ENCODE peak calls at places on chromosomes 5 and 9, in ten cellular contexts. L is astrocyte of the hippocampus; Y is foreskin fibroblast; I is activated CD4-positive, CD25-positive, alpha-beta regulatory T cell treated with anti-CD3 and anti-CD28 coated beads, Interleukin-2, amount 50 U/mL, for 72 hours; J is retina; F is SJSA1; B is activated naive CD4-positive, alpha-beta T cell treated with Interleukin-2 at 50 U/mL for 16 hours; O is CD8-positive, alpha-beta T cell; V is activated naive CD8-positive, alpha-beta T cell treated with anti-CD3 and anti-CD28 coated beads, Interleukin-2, amount 50 U/mL, for 16 hours; D is GM20000. G is an unnamed sample.

GRCh38 chr9:104927216-104927911 is 591 bp downstream of the ABCA1 start:
- DNase-seq in D (peak), I (peak), O (peak), L (peak), B (peak), F (peak), V (no peak), Y (peak), J (peak), G (peak)

GRCh38 chr5:92969781-92970237 is 611.2 kb downstream of the NR2F1-AS1 start:
- DNase-seq in L (no peak), B (no peak), F (no peak), V (no peak), D (no peak), O (no peak), I (no peak), J (no peak), Y (peak), G (no peak)

GRCh38 chr9:16223074-16223871 is 647.2 kb downstream of the BNC2 start:
- DNase-seq in L (no peak), F (no peak), J (no peak), Y (peak), I (no peak), B (no peak), D (no peak), O (no peak), V (no peak), G (no peak)

GRCh38 chr9:104278929-104279500 is 184.9 kb downstream of the SMC2 start:
- DNase-seq in O (no peak), L (no peak), V (no peak), J (no peak), F (no peak), B (no peak), Y (no peak), I (no peak), D (no peak), G (no peak)

GRCh38 chr9:34501889-34502425 is 20.8 kb downstream of the ENHO start:
- DNase-seq in B (no peak), J (no peak), D (no peak), Y (peak), F (peak), L (peak), I (no peak), V (no peak), O (no peak), G (no peak)

GRCh38 chr5:32443145-32443540 is 1.4 kb downstream of the ZFR start:
- DNase-seq in I (no peak), F (no peak), D (peak), Y (peak), V (no peak), L (no peak), B (peak), J (no peak), O (no peak), G (no peak)

GRCh38 chr5:67338416-67338815 is 141.8 kb upstream of the CD180 start:
- DNase-seq in I (no peak), Y (peak), O (no peak), V (no peak), F (no peak), L (no peak), D (no peak), J (no peak), B (no peak), G (no peak)

GRCh38 chr9:23524607-23525155 is 301.4 kb downstream of the ELAVL2 start:
- DNase-seq in O (no peak), F (no peak), D (no peak), V (no peak), B (no peak), L (peak), I (no peak), J (no peak), Y (no peak), G (no peak)

GRCh38 chr9:115393976-115394775 is 276.2 kb upstream of the TNC start:
- DNase-seq in J (no peak), B (no peak), V (no peak), L (no peak), D (no peak), I (no peak), F (no peak), O (no peak), Y (peak), G (no peak)

GRCh38 chr5:35877655-35878054 is 21.0 kb downstream of the IL7R start:
- DNase-seq in O (no peak), L (no peak), F (no peak), V (no peak), I (no peak), J (no peak), Y (no peak), D (no peak), B (no peak), G (no peak)

GRCh38 chr9:84123648-84124406 is 143.2 kb downstream of the RMI1 start:
- DNase-seq in D (peak), I (no peak), J (no peak), F (no peak), L (no peak), O (no peak), B (no peak), Y (no peak), V (no peak), G (no peak)

GRCh38 chr9:124767830-124768229 is 3.3 kb downstream of the NR6A1 start:
- DNase-seq in D (no peak), O (no peak), F (no peak), Y (no peak), L (no peak), I (no peak), B (no peak), V (no peak), J (no peak), G (no peak)

GRCh38 chr9:127735530-127736176 is 559 bp upstream of the TOR2A start:
- DNase-seq in F (no peak), O (no peak), B (no peak), V (no peak), D (no peak), L (no peak), I (no peak), Y (no peak), J (no peak), G (no peak)

GRCh38 chr9:96156578-96156977 is 145.4 kb downstream of the HSD17B3 start:
- DNase-seq in I (no peak), D (no peak), F (no peak), J (no peak), L (no peak), V (no peak), O (no peak), B (no peak), Y (no peak), G (no peak)

GRCh38 chr9:78860806-78861475 is 564.0 kb downstream of the PSAT1 start:
- DNase-seq in D (no peak), J (no peak), I (no peak), L (no peak), F (no peak), V (no peak), B (no peak), O (no peak), Y (peak), G (no peak)

GRCh38 chr5:146703499-146703898 is 175.1 kb downstream of the PPP2R2B start:
- DNase-seq in F (no peak), D (no peak), B (no peak), Y (no peak), J (no peak), O (no peak), I (no peak), V (no peak), L (no peak), G (no peak)

GRCh38 chr9:128735373-128735772 is 11.4 kb upstream of the ZDHHC12 start:
- DNase-seq in I (no peak), J (peak), O (no peak), Y (no peak), B (no peak), F (no peak), V (no peak), L (no peak), D (no peak), G (no peak)

GRCh38 chr5:14733661-14734060 is 69.1 kb downstream of the OTULIN start:
- DNase-seq in B (no peak), I (no peak), V (no peak), D (no peak), Y (no peak), L (no peak), J (no peak), O (no peak), F (no peak), G (no peak)

G was measured in T-helper 1 cell.